ENCODE peak calls at places on chromosome 18, in seven cellular contexts. E is fibroblast of pulmonary artery, A is M059J, R is ELR, G is GM12891, B is A673, N is NB4. D is an unnamed sample.

GRCh38 chr18:11150271-11150615 is 874 bp upstream of the PIEZO2 start:
- DNase-seq in E (no peak), B (peak), R (no peak), A (no peak), G (no peak), N (no peak), D (no peak)

GRCh38 chr18:54551590-54551989 is 39.5 kb upstream of the DYNAP start:
- DNase-seq in A (peak), B (no peak), N (no peak), R (peak), E (no peak), G (no peak), D (peak)

GRCh38 chr18:10490401-10491289 is 35.2 kb upstream of the NAPG start:
- DNase-seq in B (no peak), R (peak), G (no peak), A (no peak), N (peak), E (no peak), D (no peak)

GRCh38 chr18:6741290-6741689 is 11.8 kb downstream of the ARHGAP28 start:
- DNase-seq in B (no peak), G (no peak), E (peak), R (peak), N (no peak), A (peak), D (peak)

GRCh38 chr18:30234755-30235154 is 807.8 kb downstream of the DSC3 start:
- DNase-seq in A (no peak), G (no peak), R (no peak), N (no peak), B (no peak), E (no peak), D (no peak)

GRCh38 chr18:51151568-51152511 is 45.6 kb downstream of the MEX3C start:
- DNase-seq in E (no peak), N (peak), R (no peak), A (no peak), G (no peak), B (no peak), D (no peak)

GRCh38 chr18:60232541-60232940 is 140.0 kb downstream of the MC4R start:
- DNase-seq in B (no peak), N (no peak), A (peak), R (peak), G (no peak), E (peak), D (peak)

GRCh38 chr18:57542801-57543427 is 43.6 kb downstream of the FECH start:
- DNase-seq in A (peak), R (peak), N (no peak), B (peak), E (no peak), G (no peak), D (peak)

GRCh38 chr18:54323970-54324369 is 33.7 kb downstream of the STARD6 start:
- DNase-seq in N (no peak), R (peak), E (no peak), G (no peak), A (no peak), B (no peak), D (no peak)

GRCh38 chr18:39497819-39498218 is 1932.2 kb upstream of the CELF4 start:
- DNase-seq in E (no peak), N (no peak), G (no peak), A (no peak), R (no peak), B (no peak), D (no peak)

GRCh38 chr18:48838921-48839818 is 111.6 kb downstream of the SMAD7 start:
- DNase-seq in N (peak), B (no peak), E (peak), A (peak), R (peak), G (no peak), D (peak)

GRCh38 chr18:55268146-55268545 is 308.9 kb upstream of the CCDC68 start:
- DNase-seq in N (no peak), R (peak), B (no peak), E (no peak), A (peak), G (no peak), D (no peak)

GRCh38 chr18:32337821-32338220 is 132.9 kb downstream of the GAREM1 start:
- DNase-seq in E (no peak), B (no peak), G (no peak), A (no peak), R (no peak), N (no peak), D (no peak)

GRCh38 chr18:75161629-75162028 is 47.3 kb downstream of the PTGR3 start:
- DNase-seq in E (no peak), R (peak), B (no peak), A (peak), G (no peak), N (peak), D (no peak)

GRCh38 chr18:48412339-48412929 is 3.3 kb upstream of the ZBTB7C start:
- DNase-seq in G (no peak), E (peak), A (peak), R (peak), B (peak), N (peak), D (no peak)

GRCh38 chr18:48947102-48947501 is 3.7 kb downstream of the SMAD7 start:
- DNase-seq in N (no peak), B (no peak), E (peak), A (no peak), G (no peak), R (peak), D (no peak)

GRCh38 chr18:51666717-51667320 is 469.3 kb upstream of the MEX3C start:
- DNase-seq in E (peak), R (no peak), B (peak), N (no peak), G (no peak), A (peak), D (peak)

GRCh38 chr18:48123324-48123723 is 192.9 kb upstream of the SMAD2 start:
- DNase-seq in B (no peak), G (no peak), R (no peak), N (no peak), E (no peak), A (no peak), D (no peak)

GRCh38 chr18:7388752-7389151 is 157.9 kb downstream of the LRRC30 start:
- DNase-seq in R (no peak), B (no peak), G (no peak), E (no peak), N (no peak), A (no peak), D (no peak)

GRCh38 chr18:50877545-50878265 is 1.2 kb upstream of the ME2 start:
- DNase-seq in E (no peak), G (no peak), A (no peak), R (no peak), N (peak), B (no peak), D (no peak)

GRCh38 chr18:54187372-54187771 is 37.1 kb downstream of the MBD2 start:
- DNase-seq in E (no peak), A (no peak), G (no peak), B (no peak), R (no peak), N (no peak), D (no peak)

GRCh38 chr18:13235326-13235937 is 16.9 kb downstream of the LDLRAD4 start:
- DNase-seq in G (no peak), B (no peak), R (no peak), E (no peak), A (peak), N (no peak), D (peak)

GRCh38 chr18:22585821-22586220 is 168.1 kb upstream of the CTAGE1 start:
- DNase-seq in B (no peak), N (no peak), E (no peak), R (no peak), A (no peak), G (no peak), D (no peak)

GRCh38 chr18:78682716-78683115 is 296.9 kb upstream of the SALL3 start:
- DNase-seq in G (no peak), E (no peak), R (no peak), A (no peak), B (no peak), N (no peak), D (no peak)

GRCh38 chr18:79982736-79983135 is 5.6 kb downstream of the TXNL4A start:
- DNase-seq in N (peak), B (no peak), G (no peak), A (peak), R (peak), E (peak), D (no peak)

GRCh38 chr18:39806519-39806918 is 2148.5 kb upstream of the PIK3C3 start:
- DNase-seq in G (no peak), N (no peak), A (peak), E (peak), R (peak), B (peak), D (peak)

GRCh38 chr18:45650321-45650720 is 35.0 kb downstream of the SLC14A2 start:
- DNase-seq in B (no peak), G (no peak), A (no peak), E (no peak), N (no peak), R (no peak), D (no peak)

GRCh38 chr18:37779220-37779619 is 213.6 kb upstream of the CELF4 start:
- DNase-seq in B (no peak), E (no peak), G (no peak), R (no peak), A (no peak), N (no peak), D (no peak)